ENCODE peak calls at places on chromosomes 12 and 14, in eight cellular contexts. One of them, this sample, is unnamed.

GRCh38 chr12:63991036-63991547 is 146.6 kb downstream of the SRGAP1 start:
- DNase-seq in GM23338: no peak
- DNase-seq in retinal pigment epithelial cell: no peak
- DNase-seq in foreskin keratinocyte: no peak
- DNase-seq in HFFc6: no peak
- DNase-seq in heart right ventricle: no peak
- DNase-seq in adrenal gland: no peak
- DNase-seq in uterus: no peak
- DNase-seq in this sample: no peak

GRCh38 chr14:32102152-32102787 is 25.2 kb downstream of the ARHGAP5 start:
- DNase-seq in GM23338: no peak
- DNase-seq in retinal pigment epithelial cell: no peak
- DNase-seq in foreskin keratinocyte: no peak
- DNase-seq in HFFc6: peak
- DNase-seq in heart right ventricle: no peak
- DNase-seq in adrenal gland: no peak
- DNase-seq in uterus: no peak
- DNase-seq in this sample: no peak

GRCh38 chr14:24277606-24278321 is 6.4 kb upstream of the RABGGTA start:
- DNase-seq in GM23338: no peak
- DNase-seq in retinal pigment epithelial cell: no peak
- DNase-seq in foreskin keratinocyte: no peak
- DNase-seq in HFFc6: no peak
- DNase-seq in heart right ventricle: no peak
- DNase-seq in adrenal gland: no peak
- DNase-seq in uterus: no peak
- DNase-seq in this sample: no peak

GRCh38 chr14:95498622-95499353 is 17.7 kb downstream of the SYNE3 start:
- DNase-seq in GM23338: no peak
- DNase-seq in retinal pigment epithelial cell: no peak
- DNase-seq in foreskin keratinocyte: no peak
- DNase-seq in HFFc6: no peak
- DNase-seq in heart right ventricle: no peak
- DNase-seq in adrenal gland: peak
- DNase-seq in uterus: no peak
- DNase-seq in this sample: no peak

GRCh38 chr14:100778951-100779690 is 46.8 kb upstream of the MEG3 start:
- DNase-seq in GM23338: no peak
- DNase-seq in retinal pigment epithelial cell: no peak
- DNase-seq in foreskin keratinocyte: no peak
- DNase-seq in HFFc6: no peak
- DNase-seq in heart right ventricle: no peak
- DNase-seq in adrenal gland: peak
- DNase-seq in uterus: no peak
- DNase-seq in this sample: no peak

GRCh38 chr12:52521581-52522266 is 1.5 kb upstream of the KRT5 start:
- DNase-seq in GM23338: peak
- DNase-seq in retinal pigment epithelial cell: no peak
- DNase-seq in foreskin keratinocyte: peak
- DNase-seq in HFFc6: peak
- DNase-seq in heart right ventricle: no peak
- DNase-seq in adrenal gland: no peak
- DNase-seq in uterus: no peak
- DNase-seq in this sample: no peak

GRCh38 chr14:72723741-72724530 is 170.0 kb downstream of the DPF3 start:
- DNase-seq in GM23338: no peak
- DNase-seq in retinal pigment epithelial cell: no peak
- DNase-seq in foreskin keratinocyte: no peak
- DNase-seq in HFFc6: no peak
- DNase-seq in heart right ventricle: no peak
- DNase-seq in adrenal gland: no peak
- DNase-seq in uterus: no peak
- DNase-seq in this sample: peak

GRCh38 chr12:113273053-113273725 is 51.9 kb downstream of the TPCN1 start:
- DNase-seq in GM23338: peak
- DNase-seq in retinal pigment epithelial cell: no peak
- DNase-seq in foreskin keratinocyte: no peak
- DNase-seq in HFFc6: no peak
- DNase-seq in heart right ventricle: no peak
- DNase-seq in adrenal gland: no peak
- DNase-seq in uterus: no peak
- DNase-seq in this sample: peak

GRCh38 chr14:97697772-97698171 is 900.6 kb downstream of the VRK1 start:
- DNase-seq in GM23338: no peak
- DNase-seq in retinal pigment epithelial cell: no peak
- DNase-seq in foreskin keratinocyte: no peak
- DNase-seq in HFFc6: no peak
- DNase-seq in heart right ventricle: no peak
- DNase-seq in adrenal gland: no peak
- DNase-seq in uterus: no peak
- DNase-seq in this sample: no peak

GRCh38 chr12:110917467-110917866 is 2.9 kb downstream of the MYL2 start:
- DNase-seq in GM23338: no peak
- DNase-seq in retinal pigment epithelial cell: no peak
- DNase-seq in foreskin keratinocyte: peak
- DNase-seq in HFFc6: peak
- DNase-seq in heart right ventricle: no peak
- DNase-seq in adrenal gland: no peak
- DNase-seq in uterus: no peak
- DNase-seq in this sample: peak

GRCh38 chr12:108890208-108890607 is 10.3 kb downstream of the DAO start:
- DNase-seq in GM23338: peak
- DNase-seq in retinal pigment epithelial cell: no peak
- DNase-seq in foreskin keratinocyte: no peak
- DNase-seq in HFFc6: no peak
- DNase-seq in heart right ventricle: no peak
- DNase-seq in adrenal gland: no peak
- DNase-seq in uterus: no peak
- DNase-seq in this sample: peak

GRCh38 chr14:94540031-94540794 is 21.0 kb upstream of the SERPINA4 start:
- DNase-seq in GM23338: no peak
- DNase-seq in retinal pigment epithelial cell: no peak
- DNase-seq in foreskin keratinocyte: no peak
- DNase-seq in HFFc6: no peak
- DNase-seq in heart right ventricle: no peak
- DNase-seq in adrenal gland: no peak
- DNase-seq in uterus: no peak
- DNase-seq in this sample: peak

GRCh38 chr12:6607751-6608591 is 792 bp upstream of the CHD4 start:
- DNase-seq in GM23338: peak
- DNase-seq in retinal pigment epithelial cell: no peak
- DNase-seq in foreskin keratinocyte: peak
- DNase-seq in HFFc6: peak
- DNase-seq in heart right ventricle: no peak
- DNase-seq in adrenal gland: peak
- DNase-seq in uterus: peak
- DNase-seq in this sample: peak

GRCh38 chr12:74689071-74689655 is 151.5 kb downstream of the ATXN7L3B start:
- DNase-seq in GM23338: peak
- DNase-seq in retinal pigment epithelial cell: peak
- DNase-seq in foreskin keratinocyte: peak
- DNase-seq in HFFc6: peak
- DNase-seq in heart right ventricle: no peak
- DNase-seq in adrenal gland: no peak
- DNase-seq in uterus: no peak
- DNase-seq in this sample: peak

GRCh38 chr12:102023343-102023930 is 38.4 kb downstream of the WASHC3 start:
- DNase-seq in GM23338: no peak
- DNase-seq in retinal pigment epithelial cell: peak
- DNase-seq in foreskin keratinocyte: no peak
- DNase-seq in HFFc6: peak
- DNase-seq in heart right ventricle: no peak
- DNase-seq in adrenal gland: no peak
- DNase-seq in uterus: no peak
- DNase-seq in this sample: peak

DNA sequence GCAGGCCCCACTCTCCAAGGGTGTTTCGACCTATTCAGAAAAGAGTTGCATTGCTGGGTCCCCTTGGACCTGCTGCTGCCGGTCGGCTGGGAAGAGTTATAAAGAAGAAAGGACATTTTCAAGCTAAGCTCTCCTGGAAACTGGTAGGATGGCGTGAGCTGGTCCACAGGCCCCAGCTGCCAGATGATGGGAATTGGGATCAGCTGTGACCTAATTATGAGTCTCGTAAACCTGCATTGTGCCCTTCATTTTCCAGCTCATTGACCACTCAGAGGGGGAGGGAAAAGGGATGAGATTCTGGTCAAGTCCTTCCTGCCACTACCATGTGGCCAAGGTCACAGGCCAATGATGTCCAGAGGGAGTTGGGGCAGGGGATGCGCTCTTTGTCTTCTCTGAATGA is 320.8 kb downstream of the NRXN3 start:
- DNase-seq in GM23338: no peak
- DNase-seq in retinal pigment epithelial cell: no peak
- DNase-seq in foreskin keratinocyte: no peak
- DNase-seq in HFFc6: no peak
- DNase-seq in heart right ventricle: no peak
- DNase-seq in adrenal gland: no peak
- DNase-seq in uterus: no peak
- DNase-seq in this sample: no peak
- TF ChIP-seq CTCF in GM23338: no peak
- TF ChIP-seq CTCF in retinal pigment epithelial cell: no peak
- TF ChIP-seq CTCF in foreskin keratinocyte: no peak
- TF ChIP-seq CTCF in HFFc6: no peak
- TF ChIP-seq CTCF in heart right ventricle: no peak
- TF ChIP-seq CTCF in adrenal gland: no peak
- TF ChIP-seq CTCF in uterus: no peak
- TF ChIP-seq CTCF in this sample: no peak

GRCh38 chr12:14773685-14774073 is 29.6 kb downstream of the WBP11 start:
- DNase-seq in GM23338: peak
- DNase-seq in retinal pigment epithelial cell: no peak
- DNase-seq in foreskin keratinocyte: no peak
- DNase-seq in HFFc6: no peak
- DNase-seq in heart right ventricle: no peak
- DNase-seq in adrenal gland: no peak
- DNase-seq in uterus: no peak
- DNase-seq in this sample: peak

GRCh38 chr12:14775652-14776020 is 27.6 kb downstream of the WBP11 start:
- DNase-seq in GM23338: no peak
- DNase-seq in retinal pigment epithelial cell: no peak
- DNase-seq in foreskin keratinocyte: no peak
- DNase-seq in HFFc6: peak
- DNase-seq in heart right ventricle: no peak
- DNase-seq in adrenal gland: no peak
- DNase-seq in uterus: no peak
- DNase-seq in this sample: peak

GRCh38 chr12:14772946-14773345 is 30.3 kb downstream of the WBP11 start:
- DNase-seq in GM23338: peak
- DNase-seq in retinal pigment epithelial cell: no peak
- DNase-seq in foreskin keratinocyte: no peak
- DNase-seq in HFFc6: no peak
- DNase-seq in heart right ventricle: no peak
- DNase-seq in adrenal gland: no peak
- DNase-seq in uterus: no peak
- DNase-seq in this sample: no peak

GRCh38 chr12:14774944-14775651 is 28.2 kb downstream of the WBP11 start:
- DNase-seq in GM23338: peak
- DNase-seq in retinal pigment epithelial cell: no peak
- DNase-seq in foreskin keratinocyte: peak
- DNase-seq in HFFc6: peak
- DNase-seq in heart right ventricle: peak
- DNase-seq in adrenal gland: peak
- DNase-seq in uterus: peak
- DNase-seq in this sample: peak

DNA sequence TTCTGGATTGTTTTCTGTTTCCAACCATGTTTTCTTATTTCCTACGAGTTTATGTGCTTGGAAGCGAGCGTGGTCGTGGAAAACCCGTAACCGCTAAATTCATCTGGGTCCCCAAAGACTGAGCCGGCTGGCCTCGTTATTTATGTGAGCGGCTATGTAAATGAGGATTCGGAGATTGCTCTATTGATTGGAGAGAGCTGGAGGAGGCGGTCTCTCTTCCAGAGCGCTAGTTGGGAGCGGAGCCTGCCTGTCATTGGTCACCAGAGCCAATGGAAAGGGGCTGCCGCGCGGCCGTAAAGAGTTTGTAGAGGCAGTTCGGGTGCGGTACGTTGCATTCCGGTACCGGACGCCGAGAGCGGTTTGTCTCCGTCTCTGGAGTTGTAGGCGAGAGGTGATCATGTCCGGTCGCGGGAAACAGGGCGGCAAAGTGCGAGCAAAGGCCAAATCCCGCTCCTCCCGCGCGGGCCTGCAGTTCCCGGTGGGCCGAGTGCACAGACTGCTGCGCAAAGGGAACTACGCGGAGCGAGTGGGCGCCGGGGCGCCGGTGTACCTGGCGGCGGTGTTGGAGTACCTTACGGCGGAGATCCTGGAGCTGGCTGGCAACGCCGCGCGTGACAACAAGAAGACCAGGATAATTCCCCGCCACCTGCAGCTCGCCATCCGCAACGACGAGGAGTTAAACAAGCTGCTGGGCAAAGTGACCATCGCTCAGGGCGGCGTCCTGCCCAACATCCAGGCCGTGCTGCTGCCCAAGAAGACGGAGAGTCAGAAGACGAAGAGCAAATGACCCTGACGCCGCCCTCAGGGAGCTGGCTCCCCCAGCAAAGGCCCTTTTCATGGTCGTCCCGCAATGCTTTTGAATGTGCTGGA is 29.0 kb downstream of the WBP11 start:
- DNase-seq in GM23338: peak
- DNase-seq in retinal pigment epithelial cell: peak
- DNase-seq in foreskin keratinocyte: peak
- DNase-seq in HFFc6: peak
- DNase-seq in heart right ventricle: peak
- DNase-seq in adrenal gland: peak
- DNase-seq in uterus: peak
- DNase-seq in this sample: peak
- TF ChIP-seq CTCF in GM23338: no peak
- TF ChIP-seq CTCF in retinal pigment epithelial cell: no peak
- TF ChIP-seq CTCF in foreskin keratinocyte: peak
- TF ChIP-seq CTCF in HFFc6: peak
- TF ChIP-seq CTCF in heart right ventricle: no peak
- TF ChIP-seq CTCF in adrenal gland: no peak
- TF ChIP-seq CTCF in uterus: peak
- TF ChIP-seq CTCF in this sample: no peak

DNA sequence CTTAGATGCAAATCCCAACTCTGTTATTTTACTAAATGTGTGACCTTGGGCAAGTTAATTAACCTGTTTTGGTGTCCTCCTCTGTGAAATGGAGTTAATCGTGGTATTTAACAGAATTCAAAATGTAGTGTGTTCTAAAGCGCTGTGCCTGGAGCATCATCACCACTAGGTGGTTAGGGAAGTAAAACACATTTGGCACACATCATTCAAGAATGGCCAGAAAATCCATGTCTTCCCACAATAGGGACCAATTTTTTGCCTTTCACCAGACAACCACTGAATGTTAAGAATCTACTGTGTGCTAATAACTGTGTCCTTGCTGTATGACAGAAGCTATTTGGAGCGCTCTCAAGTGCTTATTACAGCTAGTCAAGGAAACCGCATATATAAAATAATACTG is 133.4 kb downstream of the MON2 start:
- DNase-seq in GM23338: peak
- DNase-seq in retinal pigment epithelial cell: no peak
- DNase-seq in foreskin keratinocyte: no peak
- DNase-seq in HFFc6: peak
- DNase-seq in heart right ventricle: no peak
- DNase-seq in adrenal gland: no peak
- DNase-seq in uterus: no peak
- DNase-seq in this sample: no peak
- TF ChIP-seq CTCF in GM23338: peak
- TF ChIP-seq CTCF in retinal pigment epithelial cell: peak
- TF ChIP-seq CTCF in foreskin keratinocyte: peak
- TF ChIP-seq CTCF in HFFc6: peak
- TF ChIP-seq CTCF in heart right ventricle: no peak
- TF ChIP-seq CTCF in adrenal gland: no peak
- TF ChIP-seq CTCF in uterus: no peak
- TF ChIP-seq CTCF in this sample: peak

GRCh38 chr14:52695481-52696091 is at the start of gene ERO1A:
- DNase-seq in GM23338: peak
- DNase-seq in retinal pigment epithelial cell: peak
- DNase-seq in foreskin keratinocyte: no peak
- DNase-seq in HFFc6: peak
- DNase-seq in heart right ventricle: peak
- DNase-seq in adrenal gland: peak
- DNase-seq in uterus: peak
- DNase-seq in this sample: peak
- TF ChIP-seq CTCF in GM23338: no peak
- TF ChIP-seq CTCF in retinal pigment epithelial cell: no peak
- TF ChIP-seq CTCF in foreskin keratinocyte: peak
- TF ChIP-seq CTCF in HFFc6: peak
- TF ChIP-seq CTCF in heart right ventricle: no peak
- TF ChIP-seq CTCF in adrenal gland: no peak
- TF ChIP-seq CTCF in uterus: no peak
- TF ChIP-seq CTCF in this sample: no peak